ENCODE peak calls at places on chromosomes 6 and 20, in eight cellular contexts. D is PC-3; T is WERI-Rb-1; K is pancreas; B is CD8-positive, alpha-beta T cell; R is coronary artery; W is upper lobe of left lung; U is tibial nerve. L is an unnamed sample.

GRCh38 chr6:98832282-98833100 is 1.9 kb upstream of the POU3F2 start:
- DNase-seq in D (peak; percentile 32), T (peak; percentile 23), K (peak; percentile 65), B (no peak), R (no peak), W (peak; percentile 87), U (no peak), L (peak; percentile 27)

GRCh38 chr20:8932192-8933150 is 136.4 kb upstream of the PLCB4 start:
- DNase-seq in D (peak; percentile 66), T (no peak), K (no peak), B (no peak), R (no peak), W (no peak), U (no peak), L (peak; percentile 10)

GRCh38 chr6:170222498-170223471 is 68.1 kb downstream of the DLL1 start:
- DNase-seq in D (peak; percentile 20), T (no peak), K (no peak), B (no peak), R (no peak), W (peak; percentile 84), U (no peak), L (no peak)

GRCh38 chr6:154766288-154766687 is 33.1 kb downstream of the SCAF8 start:
- DNase-seq in D (no peak), T (no peak), K (no peak), B (no peak), R (no peak), W (no peak), U (no peak), L (no peak)

GRCh38 chr20:62678553-62678952 is 30.1 kb upstream of the NTSR1 start:
- DNase-seq in D (no peak), T (no peak), K (no peak), B (no peak), R (no peak), W (no peak), U (no peak), L (peak; percentile 12)

GRCh38 chr6:145015739-145016558 is 719.4 kb downstream of the EPM2A start:
- DNase-seq in D (peak; percentile 88), T (no peak), K (no peak), B (no peak), R (no peak), W (no peak), U (no peak), L (peak; percentile 86)

GRCh38 chr6:2839195-2839981 is 2.3 kb downstream of the SERPINB1 start:
- DNase-seq in D (peak; percentile 98), T (no peak), K (no peak), B (no peak), R (no peak), W (peak; percentile 24), U (no peak), L (peak; percentile 77)

GRCh38 chr20:47318596-47319516 is 37.6 kb downstream of the ZMYND8 start:
- DNase-seq in D (peak; percentile 67), T (peak; percentile 24), K (peak; percentile 69), B (peak; percentile 5), R (peak; percentile 96), W (peak; percentile 72), U (peak; percentile 78), L (peak; percentile 84)

GRCh38 chr20:51026317-51026716 is 3.4 kb upstream of the KCNG1 start:
- DNase-seq in D (no peak), T (no peak), K (no peak), B (no peak), R (no peak), W (no peak), U (no peak), L (no peak)

GRCh38 chr6:160259143-160259425 is 463 bp upstream of the SLC22A2 start:
- DNase-seq in D (no peak), T (no peak), K (no peak), B (no peak), R (no peak), W (no peak), U (no peak), L (no peak)

GRCh38 chr6:90347411-90347841 is 50.8 kb upstream of the BACH2 start:
- DNase-seq in D (no peak), T (no peak), K (no peak), B (no peak), R (no peak), W (no peak), U (no peak), L (no peak)

GRCh38 chr6:30615958-30616810 is 859 bp downstream of the PPP1R10 start:
- DNase-seq in D (no peak), T (peak; percentile 82), K (no peak), B (peak; percentile 42), R (no peak), W (no peak), U (peak; percentile 22), L (peak; percentile 56)

GRCh38 chr6:26743157-26743821 is 83.7 kb upstream of the ZNF322 start:
- DNase-seq in D (no peak), T (no peak), K (no peak), B (no peak), R (no peak), W (peak; percentile 38), U (no peak), L (peak; percentile 10)

GRCh38 chr6:131828080-131828479 is 20.3 kb downstream of the ENPP1 start:
- DNase-seq in D (no peak), T (no peak), K (no peak), B (no peak), R (no peak), W (no peak), U (peak; percentile 25), L (no peak)

GRCh38 chr6:6556738-6557503 is 31.6 kb upstream of the LY86 start:
- DNase-seq in D (peak; percentile 63), T (peak; percentile 87), K (peak; percentile 64), B (peak; percentile 57), R (no peak), W (peak; percentile 37), U (no peak), L (peak; percentile 70)

GRCh38 chr6:168060521-168060931 is 18.5 kb downstream of the FRMD1 start:
- DNase-seq in D (peak; percentile 28), T (peak; percentile 86), K (peak; percentile 89), B (no peak), R (no peak), W (peak; percentile 67), U (peak; percentile 41), L (peak; percentile 65)
- TF ChIP-seq CTCF in D (peak; percentile 50), T (peak; percentile 96), K (peak; percentile 65), B (no peak), R (peak; percentile 46), W (no peak), U (peak; percentile 30), L (peak; percentile 89)

GRCh38 chr6:125302840-125303511 is 1.2 kb upstream of the HDDC2 start:
- DNase-seq in D (no peak), T (no peak), K (no peak), B (no peak), R (no peak), W (no peak), U (no peak), L (no peak)

GRCh38 chr6:125303512-125303854 is 1.7 kb upstream of the HDDC2 start:
- DNase-seq in D (no peak), T (no peak), K (no peak), B (no peak), R (no peak), W (no peak), U (no peak), L (no peak)

GRCh38 chr6:125300992-125301434 is 754 bp downstream of the HDDC2 start:
- DNase-seq in D (peak; percentile 5), T (no peak), K (no peak), B (no peak), R (no peak), W (no peak), U (no peak), L (peak; percentile 56)

GRCh38 chr6:125299257-125299656 is 2.5 kb downstream of the HDDC2 start:
- DNase-seq in D (no peak), T (no peak), K (no peak), B (no peak), R (no peak), W (no peak), U (no peak), L (no peak)

GRCh38 chr6:125301435-125302391 is at the start of gene HDDC2:
- DNase-seq in D (peak; percentile 55), T (peak; percentile 62), K (peak; percentile 89), B (peak; percentile 29), R (peak; percentile 84), W (peak; percentile 95), U (peak; percentile 35), L (peak; percentile 88)
- H3K4me3 ChIP-seq in D (peak within 1 kb of the TSS; percentile 70), T (peak within 1 kb of the TSS; percentile 70), K (peak within 1 kb of the TSS; percentile 78), B (peak within 1 kb of the TSS; percentile 65), R (peak within 1 kb of the TSS; percentile 94), W (peak within 1 kb of the TSS; percentile 70), U (peak within 1 kb of the TSS; percentile 68), L (peak within 1 kb of the TSS; percentile 57)

DNA sequence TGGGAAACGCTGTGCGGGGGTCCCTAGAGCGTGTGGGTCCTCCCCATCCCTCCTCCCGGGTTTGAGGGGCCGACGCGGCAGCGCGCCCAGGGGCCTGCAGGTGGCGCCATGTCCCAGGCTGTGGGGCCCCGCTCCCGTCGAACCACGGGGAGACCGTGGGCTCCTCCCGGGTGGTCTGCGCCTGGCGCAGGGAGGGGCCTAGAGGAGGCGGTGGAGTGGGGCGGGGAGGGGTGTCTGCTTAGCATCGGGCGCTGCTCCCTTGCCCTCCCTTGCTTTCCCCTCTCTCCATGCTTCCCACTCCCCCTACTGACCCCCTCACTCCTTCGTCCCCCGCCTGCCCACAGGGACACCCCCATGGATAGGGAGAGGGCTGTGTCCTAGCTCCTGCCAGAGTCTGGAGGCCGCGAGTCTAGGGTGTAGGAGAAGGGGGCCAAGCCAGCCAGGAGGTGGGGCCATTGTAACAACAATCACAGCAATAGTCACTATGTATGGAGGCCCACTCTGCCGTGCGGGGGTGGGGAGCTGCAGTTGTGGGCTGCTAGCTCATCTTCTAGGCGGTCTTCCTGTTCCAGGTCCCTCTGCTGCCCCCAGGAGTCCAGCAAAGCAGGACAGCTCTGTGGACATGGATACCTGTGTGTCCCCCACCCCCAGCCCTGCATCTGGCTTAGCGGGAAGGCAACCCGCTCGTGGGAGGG is 51.7 kb downstream of the CHMP4B start:
- DNase-seq in D (peak; percentile 49), T (peak; percentile 79), K (no peak), B (peak; percentile 57), R (no peak), W (peak; percentile 92), U (peak; percentile 44), L (peak; percentile 64)
- TF ChIP-seq CTCF in D (peak; percentile 88), T (peak; percentile 87), K (peak; percentile 43), B (peak; percentile 70), R (peak; percentile 48), W (peak; percentile 64), U (peak; percentile 66), L (peak; percentile 72)

GRCh38 chr6:35319346-35320030 is 21.9 kb downstream of the DEF6 start:
- DNase-seq in D (no peak), T (no peak), K (peak; percentile 58), B (no peak), R (no peak), W (no peak), U (no peak), L (no peak)

GRCh38 chr6:35320031-35320410 is 22.3 kb upstream of the PPARD start:
- DNase-seq in D (no peak), T (no peak), K (no peak), B (no peak), R (no peak), W (no peak), U (no peak), L (no peak)

GRCh38 chr6:35318200-35318844 is 20.7 kb downstream of the DEF6 start:
- DNase-seq in D (peak; percentile 88), T (peak; percentile 97), K (peak; percentile 95), B (no peak), R (peak; percentile 85), W (peak; percentile 96), U (peak; percentile 72), L (peak; percentile 84)

GRCh38 chr6:35318845-35319220 is 21.2 kb downstream of the DEF6 start:
- DNase-seq in D (no peak), T (no peak), K (no peak), B (no peak), R (no peak), W (no peak), U (no peak), L (no peak)

GRCh38 chr6:35317483-35318199 is 20.0 kb downstream of the DEF6 start:
- DNase-seq in D (peak; percentile 38), T (peak; percentile 81), K (peak; percentile 81), B (no peak), R (no peak), W (peak; percentile 79), U (no peak), L (no peak)
- H3K4me3 ChIP-seq in D (peak overlapping the region; percentile 70), T (peak overlapping the region; percentile 63), K (peak overlapping the region; percentile 45), B (no peak overlapping the region), R (peak overlapping the region; percentile 73), W (peak overlapping the region; percentile 59), U (peak overlapping the region; percentile 35), L (peak overlapping the region; percentile 55)